ENCODE peak calls at places on chromosomes 7 and 10, in five cellular contexts. E, Y, S, W and Z are unnamed samples.

GRCh38 chr10:112763916-112764520 is 186.0 kb upstream of the TCF7L2 start:
- DNase-seq in E (no peak), Y (no peak), S (no peak), W (peak; percentile 83), Z (peak; percentile 45)

GRCh38 chr10:129678186-129678585 is 211.1 kb downstream of the MGMT start:
- DNase-seq in E (no peak), Y (no peak), S (no peak), W (no peak), Z (no peak)

GRCh38 chr10:38605153-38605661 is 511.1 kb downstream of the ZNF37A start:
- DNase-seq in E (no peak), Y (no peak), S (no peak), W (no peak), Z (no peak)

GRCh38 chr7:469591-469961 is 50.1 kb downstream of the PDGFA start:
- DNase-seq in E (peak; percentile 39), Y (no peak), S (no peak), W (no peak), Z (no peak)

GRCh38 chr10:43963379-43963778 is 314.7 kb upstream of the ZNF32 start:
- DNase-seq in E (no peak), Y (no peak), S (no peak), W (no peak), Z (no peak)

GRCh38 chr10:34314457-34314856 is 500.6 kb downstream of the PARD3 start:
- DNase-seq in E (no peak), Y (no peak), S (no peak), W (no peak), Z (no peak)

GRCh38 chr7:11256501-11256900 is 282.8 kb downstream of the PHF14 start:
- DNase-seq in E (no peak), Y (no peak), S (no peak), W (no peak), Z (no peak)

GRCh38 chr7:126403040-126403439 is 849.7 kb downstream of the GRM8 start:
- DNase-seq in E (no peak), Y (no peak), S (no peak), W (no peak), Z (no peak)

GRCh38 chr10:119006451-119007210 is 22.9 kb upstream of the NANOS1 start:
- DNase-seq in E (no peak), Y (no peak), S (no peak), W (peak; percentile 100), Z (peak; percentile 99)

GRCh38 chr7:27151945-27152815 is at the start of gene HOXA3:
- DNase-seq in E (peak; percentile 63), Y (no peak), S (no peak), W (peak; percentile 59), Z (peak; percentile 50)

GRCh38 chr7:105802611-105803520 is 73.5 kb downstream of the ATXN7L1 start:
- DNase-seq in E (no peak), Y (no peak), S (no peak), W (peak; percentile 49), Z (peak; percentile 65)

GRCh38 chr7:11727864-11728263 is 104.1 kb downstream of the THSD7A start:
- DNase-seq in E (no peak), Y (no peak), S (no peak), W (no peak), Z (no peak)

GRCh38 chr10:52639652-52640051 is 132.9 kb downstream of the MBL2 start:
- DNase-seq in E (no peak), Y (no peak), S (no peak), W (no peak), Z (peak; percentile 29)

GRCh38 chr10:114519306-114519669 is 115.0 kb upstream of the AFAP1L2 start:
- DNase-seq in E (no peak), Y (no peak), S (no peak), W (no peak), Z (peak; percentile 18)

GRCh38 chr7:32212321-32212720 is 142.1 kb upstream of the PDE1C start:
- DNase-seq in E (peak; percentile 20), Y (no peak), S (no peak), W (no peak), Z (no peak)

GRCh38 chr7:19209297-19209696 is 64.1 kb upstream of the FERD3L start:
- DNase-seq in E (no peak), Y (no peak), S (no peak), W (no peak), Z (peak; percentile 6)

GRCh38 chr7:36127075-36127740 is 25.8 kb upstream of the EEPD1 start:
- DNase-seq in E (no peak), Y (no peak), S (no peak), W (peak; percentile 47), Z (peak; percentile 34)

DNA sequence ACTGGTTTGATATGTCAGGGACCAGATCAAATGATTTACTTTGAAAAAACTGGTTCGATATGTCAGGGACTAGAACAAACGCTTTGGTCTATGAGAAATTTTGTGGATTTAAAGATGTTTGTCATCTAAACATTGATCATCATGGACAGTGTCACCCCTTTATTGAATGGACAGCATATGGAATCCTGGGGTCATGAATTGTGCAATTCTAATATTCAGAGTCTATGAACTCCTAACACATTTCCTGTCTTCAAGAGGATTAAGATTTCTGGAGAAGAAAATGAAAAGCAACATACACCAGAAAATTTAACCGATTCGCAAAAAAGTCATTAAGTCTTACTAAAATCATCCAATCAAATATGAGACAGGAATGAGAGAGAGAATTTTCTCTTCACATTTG is 106.4 kb upstream of the FAM133B start:
- DNase-seq in E (no peak), Y (no peak), S (no peak), W (no peak), Z (no peak)
- H2AFZ ChIP-seq in E (no peak overlapping the region), Y (no peak overlapping the region), S (no peak overlapping the region), W (no peak overlapping the region), Z (no peak overlapping the region)

DNA sequence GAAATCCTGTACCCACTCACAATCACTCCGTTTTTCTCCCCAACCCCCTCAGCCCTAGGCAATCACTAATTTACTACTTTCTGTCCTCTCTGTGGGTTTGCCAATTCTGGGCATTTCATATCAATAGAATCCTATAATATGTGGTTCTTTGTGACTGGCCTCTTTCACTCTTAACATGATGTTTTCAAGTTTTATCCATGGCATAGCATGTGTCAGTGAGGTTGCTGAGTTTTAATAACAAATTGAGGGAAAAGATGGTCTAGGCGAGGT is 11.9 kb downstream of the PLAU start:
- DNase-seq in E (no peak), Y (no peak), S (no peak), W (no peak), Z (no peak)
- H2BK15ac ChIP-seq in E (no peak overlapping the region), Y (no peak overlapping the region), S (no peak overlapping the region), W (no peak overlapping the region), Z (no peak overlapping the region)

GRCh38 chr10:4867520-4868356 is 41.7 kb downstream of the AKR1E2 start:
- DNase-seq in E (no peak), Y (no peak), S (no peak), W (peak; percentile 8), Z (peak; percentile 88)
- H2AFZ ChIP-seq in E (peak overlapping the region; percentile 2), Y (no peak overlapping the region), S (no peak overlapping the region), W (no peak overlapping the region), Z (no peak overlapping the region)

DNA sequence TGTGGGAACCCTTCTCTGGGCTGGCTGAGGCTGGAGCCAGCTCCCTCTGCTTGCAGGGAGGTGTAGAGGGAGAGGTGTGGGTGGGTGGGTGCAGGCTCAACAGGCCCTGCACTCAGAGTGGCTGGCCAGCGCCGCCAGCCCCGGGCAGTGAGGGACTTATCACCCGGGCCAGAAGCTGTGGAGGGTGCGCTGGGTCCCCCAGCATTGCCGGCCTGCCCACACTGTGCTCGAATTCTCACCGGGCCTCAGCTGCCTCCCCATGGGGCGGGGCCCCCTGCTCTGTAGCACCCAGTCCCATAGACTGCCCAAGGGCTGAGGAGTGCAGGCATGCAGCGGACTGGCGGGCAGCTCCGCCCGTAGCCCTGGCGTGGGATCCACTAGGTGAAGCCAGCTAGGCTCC is 190.7 kb upstream of the TAC1 start:
- DNase-seq in E (no peak), Y (no peak), S (no peak), W (no peak), Z (no peak)
- H2BK15ac ChIP-seq in E (no peak overlapping the region), Y (no peak overlapping the region), S (no peak overlapping the region), W (no peak overlapping the region), Z (no peak overlapping the region)

DNA sequence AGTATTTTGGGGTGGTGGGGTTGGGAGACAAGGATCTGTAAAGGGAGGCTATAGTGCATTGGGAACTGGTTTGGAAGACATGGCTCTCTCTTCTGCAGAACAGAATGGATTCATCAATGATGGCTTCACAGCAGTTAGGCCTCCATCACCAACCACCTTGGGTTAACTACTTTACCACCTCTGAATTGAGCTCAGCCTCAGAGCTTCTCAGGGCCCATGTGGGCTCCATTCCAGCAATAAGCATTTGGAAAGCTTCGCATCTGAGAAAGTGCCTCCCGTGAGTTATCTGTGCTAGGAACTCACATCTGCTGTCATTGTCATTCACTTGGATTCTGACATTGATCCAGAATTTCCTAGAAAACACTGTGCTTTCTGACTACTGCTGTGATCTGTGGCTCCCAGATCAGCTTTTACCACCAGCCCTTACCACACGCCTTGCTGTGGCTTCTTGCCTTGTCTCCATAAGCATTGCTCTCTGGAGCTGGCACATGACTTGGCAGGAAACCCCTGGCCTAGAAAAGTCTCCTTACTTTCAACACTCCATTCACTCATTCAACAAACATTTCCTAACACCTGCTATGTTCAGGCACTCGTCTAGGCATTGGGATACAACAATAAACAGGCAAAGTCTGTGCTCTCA is 70.7 kb upstream of the ADO start:
- DNase-seq in E (no peak), Y (no peak), S (no peak), W (no peak), Z (peak; percentile 37)
- H2AFZ ChIP-seq in E (no peak overlapping the region), Y (no peak overlapping the region), S (no peak overlapping the region), W (no peak overlapping the region), Z (no peak overlapping the region)

GRCh38 chr10:132448248-132448731 is 51.3 kb downstream of the PWWP2B start:
- DNase-seq in E (no peak), Y (peak; percentile 92), S (no peak), W (no peak), Z (peak; percentile 70)

GRCh38 chr10:132445516-132446194 is 48.7 kb downstream of the PWWP2B start:
- DNase-seq in E (no peak), Y (no peak), S (no peak), W (no peak), Z (no peak)

GRCh38 chr10:132446195-132446581 is 49.2 kb downstream of the PWWP2B start:
- DNase-seq in E (no peak), Y (no peak), S (no peak), W (no peak), Z (no peak)

GRCh38 chr10:132447446-132448247 is 50.6 kb downstream of the PWWP2B start:
- DNase-seq in E (no peak), Y (peak; percentile 75), S (no peak), W (peak; percentile 71), Z (peak; percentile 92)

DNA sequence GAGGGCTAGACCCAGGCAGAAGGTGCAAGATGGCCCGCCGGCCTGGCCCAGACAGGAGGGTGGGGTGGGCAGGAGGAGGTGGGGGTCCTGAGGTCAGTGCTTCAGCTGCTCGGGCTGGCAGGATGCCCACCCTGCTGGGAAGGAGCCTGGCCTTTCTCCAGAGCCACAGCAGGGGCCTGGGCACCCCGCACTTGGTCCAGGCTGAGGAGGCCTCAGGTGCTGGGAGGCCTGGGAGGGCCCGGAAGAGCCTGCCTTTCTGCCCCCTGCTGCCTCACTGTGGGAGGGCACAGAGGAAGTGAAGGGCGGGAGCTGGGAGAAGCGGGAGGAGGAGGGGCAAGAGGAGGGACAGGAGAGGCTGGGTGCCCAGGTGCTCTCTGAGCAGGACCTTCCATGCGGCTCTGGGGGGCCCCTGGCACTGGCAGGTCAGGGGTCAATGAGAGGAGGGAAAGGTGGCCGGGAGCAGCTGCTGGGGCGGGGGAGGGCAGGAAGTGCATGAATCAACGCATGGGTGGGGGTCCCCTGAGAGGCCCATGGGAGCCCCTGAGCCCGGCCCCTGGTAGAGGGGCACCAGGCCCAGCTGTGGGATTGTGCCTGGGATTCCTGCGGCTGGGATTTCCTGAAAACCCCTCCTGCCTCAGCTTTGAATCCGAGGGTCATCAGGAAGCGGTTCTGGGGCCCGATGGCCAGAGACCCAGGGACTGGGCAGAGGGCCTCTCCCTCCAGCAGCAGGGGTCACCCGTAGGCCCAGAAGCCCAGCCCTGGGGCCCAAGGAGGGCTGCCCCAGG is 49.9 kb downstream of the PWWP2B start:
- DNase-seq in E (no peak), Y (no peak), S (no peak), W (peak; percentile 19), Z (peak; percentile 52)
- H2BK15ac ChIP-seq in E (peak overlapping the region; percentile 81), Y (no peak overlapping the region), S (peak overlapping the region; percentile 85), W (no peak overlapping the region), Z (peak overlapping the region; percentile 39)